ENCODE peak calls at places on chromosomes 13 and 19, in nine cellular contexts. A is pancreas, V is NCI-H1105, I is cardiac fibroblast, N is NCI-H1092, E is Peyer's patch, X is EH, R is bronchial epithelial cell, S is GM12878. Y is an unnamed sample.

GRCh38 chr19:14023404-14024235 is 4.3 kb upstream of the RLN3 start:
- DNase-seq in A (peak; percentile 58), V (no peak), I (peak; percentile 83), N (no peak), E (peak; percentile 72), X (peak; percentile 46), R (no peak), S (no peak), Y (peak; percentile 60)

GRCh38 chr13:108932206-108932605 is 302.8 kb downstream of the MYO16 start:
- DNase-seq in A (no peak), V (no peak), I (no peak), N (no peak), E (no peak), X (no peak), R (no peak), S (no peak), Y (no peak)

GRCh38 chr13:42885325-42885724 is 103.9 kb downstream of the FAM216B start:
- DNase-seq in A (no peak), V (no peak), I (no peak), N (no peak), E (no peak), X (no peak), R (no peak), S (no peak), Y (no peak)

GRCh38 chr13:90868321-90868920 is 479.1 kb upstream of the MIR17HG start:
- DNase-seq in A (no peak), V (no peak), I (peak; percentile 45), N (peak; percentile 4), E (no peak), X (peak; percentile 18), R (peak; percentile 28), S (no peak), Y (peak; percentile 34)

GRCh38 chr19:15279326-15279904 is 47.2 kb upstream of the EPHX3 start:
- DNase-seq in A (no peak), V (no peak), I (no peak), N (no peak), E (no peak), X (no peak), R (no peak), S (no peak), Y (no peak)

GRCh38 chr19:4521170-4521887 is 3.0 kb upstream of the PLIN4 start:
- DNase-seq in A (no peak), V (no peak), I (peak; percentile 37), N (no peak), E (no peak), X (peak; percentile 15), R (no peak), S (no peak), Y (no peak)

GRCh38 chr13:57137631-57138030 is 3.1 kb upstream of the PRR20A start:
- DNase-seq in A (no peak), V (no peak), I (no peak), N (no peak), E (no peak), X (no peak), R (no peak), S (no peak), Y (no peak)

GRCh38 chr13:43232866-43233265 is 209.5 kb downstream of the DNAJC15 start:
- DNase-seq in A (no peak), V (no peak), I (peak; percentile 88), N (no peak), E (no peak), X (peak; percentile 73), R (peak; percentile 77), S (no peak), Y (no peak)

GRCh38 chr19:18101268-18101667 is 3.7 kb downstream of the MAST3 start:
- DNase-seq in A (no peak), V (no peak), I (no peak), N (no peak), E (no peak), X (no peak), R (no peak), S (no peak), Y (no peak)

GRCh38 chr13:79393564-79394249 is 12.3 kb downstream of the RBM26 start:
- DNase-seq in A (no peak), V (no peak), I (no peak), N (peak; percentile 25), E (peak; percentile 86), X (no peak), R (no peak), S (no peak), Y (no peak)

GRCh38 chr19:38529610-38530009 is 88.1 kb downstream of the MAP4K1 start:
- DNase-seq in A (no peak), V (no peak), I (no peak), N (no peak), E (no peak), X (no peak), R (no peak), S (no peak), Y (no peak)

GRCh38 chr19:14265285-14266036 is 59.5 kb upstream of the ADGRL1 start:
- DNase-seq in A (no peak), V (no peak), I (no peak), N (no peak), E (no peak), X (no peak), R (no peak), S (no peak), Y (no peak)

GRCh38 chr19:38891791-38892190 is 7.6 kb downstream of the SIRT2 start:
- DNase-seq in A (no peak), V (no peak), I (no peak), N (no peak), E (no peak), X (no peak), R (no peak), S (no peak), Y (no peak)

GRCh38 chr19:35429698-35430097 is 18.4 kb upstream of the FFAR2 start:
- DNase-seq in A (no peak), V (no peak), I (no peak), N (no peak), E (peak; percentile 74), X (no peak), R (no peak), S (no peak), Y (no peak)

GRCh38 chr13:41917641-41918040 is 43.3 kb downstream of the VWA8 start:
- DNase-seq in A (no peak), V (no peak), I (peak; percentile 60), N (no peak), E (no peak), X (peak; percentile 84), R (peak; percentile 48), S (no peak), Y (no peak)

GRCh38 chr19:2477732-2478191 is 1.8 kb downstream of the GADD45B start:
- DNase-seq in A (no peak), V (no peak), I (peak; percentile 70), N (no peak), E (peak; percentile 69), X (peak; percentile 63), R (no peak), S (no peak), Y (no peak)

GRCh38 chr19:3324405-3324856 is 42.0 kb upstream of the NFIC start:
- DNase-seq in A (no peak), V (no peak), I (peak; percentile 26), N (no peak), E (peak; percentile 84), X (peak; percentile 50), R (no peak), S (no peak), Y (peak; percentile 28)

Y was measured in LoVo.